ENCODE peak calls at places on chromosomes 5 and 9, in four cellular contexts. One of them, this sample, is unnamed.

GRCh38 chr9:92047500-92047899 is 67.7 kb downstream of the SPTLC1 start:
- DNase-seq in right atrium auricular region: no peak
- DNase-seq in HS-5: no peak
- DNase-seq in AG04450: no peak
- DNase-seq in this sample: no peak

GRCh38 chr9:132074736-132075135 is 4.9 kb downstream of the MED27 start:
- DNase-seq in right atrium auricular region: no peak
- DNase-seq in HS-5: no peak
- DNase-seq in AG04450: no peak
- DNase-seq in this sample: no peak

GRCh38 chr9:129412814-129413536 is 207.9 kb downstream of the C9orf50 start:
- DNase-seq in right atrium auricular region: peak
- DNase-seq in HS-5: peak
- DNase-seq in AG04450: no peak
- DNase-seq in this sample: peak

GRCh38 chr9:74573792-74574191 is 76.7 kb downstream of the RORB start:
- DNase-seq in right atrium auricular region: no peak
- DNase-seq in HS-5: no peak
- DNase-seq in AG04450: no peak
- DNase-seq in this sample: no peak

GRCh38 chr5:68440255-68440654 is 224.7 kb downstream of the PIK3R1 start:
- DNase-seq in right atrium auricular region: no peak
- DNase-seq in HS-5: no peak
- DNase-seq in AG04450: no peak
- DNase-seq in this sample: no peak

GRCh38 chr9:137611623-137612609 is 6.4 kb downstream of the ARRDC1 start:
- DNase-seq in right atrium auricular region: peak
- DNase-seq in HS-5: peak
- DNase-seq in AG04450: peak
- DNase-seq in this sample: peak

GRCh38 chr5:58149345-58149744 is 310.5 kb downstream of the PLK2 start:
- DNase-seq in right atrium auricular region: no peak
- DNase-seq in HS-5: peak
- DNase-seq in AG04450: no peak
- DNase-seq in this sample: no peak

GRCh38 chr9:4581861-4582565 is 80.1 kb upstream of the PLPP6 start:
- DNase-seq in right atrium auricular region: no peak
- DNase-seq in HS-5: no peak
- DNase-seq in AG04450: no peak
- DNase-seq in this sample: no peak

GRCh38 chr5:177596775-177597238 is 3.1 kb upstream of the B4GALT7 start:
- DNase-seq in right atrium auricular region: no peak
- DNase-seq in HS-5: no peak
- DNase-seq in AG04450: no peak
- DNase-seq in this sample: no peak

GRCh38 chr5:150122158-150122510 is 33.5 kb downstream of the PDGFRB start:
- DNase-seq in right atrium auricular region: no peak
- DNase-seq in HS-5: no peak
- DNase-seq in AG04450: no peak
- DNase-seq in this sample: no peak

GRCh38 chr9:94805585-94805984 is 79.1 kb downstream of the AOPEP start:
- DNase-seq in right atrium auricular region: no peak
- DNase-seq in HS-5: no peak
- DNase-seq in AG04450: peak
- DNase-seq in this sample: no peak

GRCh38 chr5:88954511-88954910 is 71.5 kb upstream of the MEF2C start:
- DNase-seq in right atrium auricular region: no peak
- DNase-seq in HS-5: no peak
- DNase-seq in AG04450: no peak
- DNase-seq in this sample: no peak

GRCh38 chr5:177565046-177565445 is 10.7 kb upstream of the FAM193B start:
- DNase-seq in right atrium auricular region: no peak
- DNase-seq in HS-5: no peak
- DNase-seq in AG04450: no peak
- DNase-seq in this sample: no peak

GRCh38 chr5:137498301-137498735 is 808 bp downstream of the SPOCK1 start:
- DNase-seq in right atrium auricular region: no peak
- DNase-seq in HS-5: no peak
- DNase-seq in AG04450: no peak
- DNase-seq in this sample: peak

GRCh38 chr5:116441223-116441622 is 133.4 kb downstream of the SEMA6A start:
- DNase-seq in right atrium auricular region: no peak
- DNase-seq in HS-5: no peak
- DNase-seq in AG04450: no peak
- DNase-seq in this sample: peak

GRCh38 chr5:28877050-28877449 is 1838.7 kb upstream of the CDH9 start:
- DNase-seq in right atrium auricular region: no peak
- DNase-seq in HS-5: no peak
- DNase-seq in AG04450: no peak
- DNase-seq in this sample: no peak

GRCh38 chr5:54761213-54761701 is 224.1 kb downstream of the ESM1 start:
- DNase-seq in right atrium auricular region: no peak
- DNase-seq in HS-5: peak
- DNase-seq in AG04450: peak
- DNase-seq in this sample: no peak

GRCh38 chr5:132376694-132377641 is 7.5 kb downstream of the SLC22A5 start:
- DNase-seq in right atrium auricular region: peak
- DNase-seq in HS-5: no peak
- DNase-seq in AG04450: no peak
- DNase-seq in this sample: no peak

GRCh38 chr9:137286980-137287383 is 9.5 kb downstream of the TOR4A start:
- DNase-seq in right atrium auricular region: no peak
- DNase-seq in HS-5: no peak
- DNase-seq in AG04450: no peak
- DNase-seq in this sample: peak

GRCh38 chr9:94899464-94900221 is 173.1 kb downstream of the AOPEP start:
- DNase-seq in right atrium auricular region: no peak
- DNase-seq in HS-5: no peak
- DNase-seq in AG04450: no peak
- DNase-seq in this sample: no peak

GRCh38 chr5:73591102-73591695 is 25.7 kb downstream of the UTP15 start:
- DNase-seq in right atrium auricular region: no peak
- DNase-seq in HS-5: peak
- DNase-seq in AG04450: peak
- DNase-seq in this sample: peak

GRCh38 chr5:102971693-102972293 is 148.1 kb downstream of the GIN1 start:
- DNase-seq in right atrium auricular region: no peak
- DNase-seq in HS-5: no peak
- DNase-seq in AG04450: no peak
- DNase-seq in this sample: no peak

GRCh38 chr5:9922719-9923118 is 292.6 kb upstream of the TAS2R1 start:
- DNase-seq in right atrium auricular region: no peak
- DNase-seq in HS-5: no peak
- DNase-seq in AG04450: no peak
- DNase-seq in this sample: no peak

GRCh38 chr5:86838078-86838477 is 220.3 kb downstream of the COX7C start:
- DNase-seq in right atrium auricular region: no peak
- DNase-seq in HS-5: no peak
- DNase-seq in AG04450: no peak
- DNase-seq in this sample: no peak

GRCh38 chr9:128159073-128159783 is 837 bp upstream of the BBLN start:
- DNase-seq in right atrium auricular region: no peak
- DNase-seq in HS-5: no peak
- DNase-seq in AG04450: no peak
- DNase-seq in this sample: peak

GRCh38 chr5:113246371-113246870 is 188.4 kb downstream of the TSSK1B start:
- DNase-seq in right atrium auricular region: peak
- DNase-seq in HS-5: no peak
- DNase-seq in AG04450: no peak
- DNase-seq in this sample: no peak

GRCh38 chr5:137395011-137395755 is 103.9 kb downstream of the SPOCK1 start:
- DNase-seq in right atrium auricular region: no peak
- DNase-seq in HS-5: peak
- DNase-seq in AG04450: no peak
- DNase-seq in this sample: peak

GRCh38 chr9:126704157-126704941 is 90.6 kb downstream of the LMX1B start:
- DNase-seq in right atrium auricular region: no peak
- DNase-seq in HS-5: peak
- DNase-seq in AG04450: no peak
- DNase-seq in this sample: no peak

GRCh38 chr5:142255831-142256230 is 69.0 kb downstream of the SPRY4 start:
- DNase-seq in right atrium auricular region: no peak
- DNase-seq in HS-5: no peak
- DNase-seq in AG04450: no peak
- DNase-seq in this sample: no peak

GRCh38 chr5:9149988-9150387 is 395.9 kb downstream of the SEMA5A start:
- DNase-seq in right atrium auricular region: no peak
- DNase-seq in HS-5: peak
- DNase-seq in AG04450: peak
- DNase-seq in this sample: no peak

GRCh38 chr9:133528887-133529262 is 4.1 kb upstream of the MYMK start:
- DNase-seq in right atrium auricular region: no peak
- DNase-seq in HS-5: no peak
- DNase-seq in AG04450: no peak
- DNase-seq in this sample: peak

GRCh38 chr9:133731876-133732321 is 6.3 kb downstream of the SARDH start:
- DNase-seq in right atrium auricular region: no peak
- DNase-seq in HS-5: no peak
- DNase-seq in AG04450: no peak
- DNase-seq in this sample: peak

GRCh38 chr5:166236327-166236726 is 2055.1 kb upstream of the WWC1 start:
- DNase-seq in right atrium auricular region: no peak
- DNase-seq in HS-5: no peak
- DNase-seq in AG04450: no peak
- DNase-seq in this sample: no peak

GRCh38 chr9:28056006-28056405 is 482.7 kb upstream of the C9orf72 start:
- DNase-seq in right atrium auricular region: no peak
- DNase-seq in HS-5: no peak
- DNase-seq in AG04450: no peak
- DNase-seq in this sample: no peak

GRCh38 chr5:39678533-39678932 is 253.8 kb upstream of the DAB2 start:
- DNase-seq in right atrium auricular region: no peak
- DNase-seq in HS-5: no peak
- DNase-seq in AG04450: no peak
- DNase-seq in this sample: no peak

GRCh38 chr5:85000671-85001070 is 616.0 kb upstream of the EDIL3 start:
- DNase-seq in right atrium auricular region: no peak
- DNase-seq in HS-5: peak
- DNase-seq in AG04450: no peak
- DNase-seq in this sample: no peak